ENCODE peak calls at places on chromosomes 13 and 19, in four cellular contexts. N is HCT116, V is BE2C, Y is fibroblast of lung. U is an unnamed sample.

GRCh38 chr19:5987077-5987818 is 9.3 kb upstream of the RANBP3 start:
- DNase-seq in Y (peak; percentile 81), V (peak; percentile 76), N (peak; percentile 60), U (peak; percentile 77)

GRCh38 chr19:22882797-22883196 is 50.7 kb downstream of the ZNF723 start:
- DNase-seq in N (peak; percentile 3), Y (peak; percentile 12), V (no peak), U (no peak)

GRCh38 chr19:4592445-4592844 is 33.0 kb upstream of the SEMA6B start:
- DNase-seq in N (no peak), Y (no peak), V (no peak), U (no peak)

GRCh38 chr13:95182570-95183285 is 118.5 kb downstream of the ABCC4 start:
- DNase-seq in Y (no peak), V (no peak), N (no peak), U (no peak)

GRCh38 chr13:50991624-50992610 is 82.3 kb downstream of the RNASEH2B start:
- DNase-seq in V (no peak), Y (no peak), N (no peak), U (no peak)

GRCh38 chr19:1000591-1001537 is 645 bp downstream of the GRIN3B start:
- DNase-seq in V (no peak), Y (no peak), N (no peak), U (no peak)

GRCh38 chr13:41694902-41695301 is 237.6 kb downstream of the RGCC start:
- DNase-seq in V (no peak), N (peak; percentile 50), Y (peak; percentile 98), U (peak; percentile 55)

GRCh38 chr13:107721436-107721835 is 493.9 kb downstream of the LIG4 start:
- DNase-seq in N (no peak), Y (peak; percentile 19), V (no peak), U (no peak)

GRCh38 chr13:103965506-103966243 is 899.5 kb upstream of the SLC10A2 start:
- DNase-seq in V (no peak), N (no peak), Y (no peak), U (no peak)

GRCh38 chr13:93146584-93147292 is 79.9 kb upstream of the GPC6 start:
- DNase-seq in N (no peak), Y (peak; percentile 91), V (no peak), U (no peak)

GRCh38 chr13:27088619-27089018 is 83.0 kb downstream of the USP12 start:
- DNase-seq in V (no peak), N (no peak), Y (no peak), U (no peak)

GRCh38 chr13:34300559-34300958 is 482.6 kb downstream of the RFC3 start:
- DNase-seq in Y (peak; percentile 34), N (no peak), V (no peak), U (no peak)

GRCh38 chr19:36099166-36099785 is 11.7 kb upstream of the OVOL3 start:
- DNase-seq in V (no peak), Y (no peak), N (no peak), U (no peak)

GRCh38 chr13:61417171-61417570 is 1.5 kb upstream of the PCDH20 start:
- DNase-seq in V (no peak), Y (peak; percentile 35), N (no peak), U (no peak)

GRCh38 chr13:20461481-20461859 is 64.2 kb downstream of the CRYL1 start:
- DNase-seq in V (no peak), N (no peak), Y (no peak), U (no peak)

GRCh38 chr13:97328222-97328790 is 105.7 kb upstream of the RAP2A start:
- DNase-seq in Y (peak; percentile 74), V (no peak), N (no peak), U (no peak)

GRCh38 chr19:1361601-1362384 is 21.9 kb upstream of the NDUFS7 start:
- DNase-seq in Y (peak; percentile 80), N (no peak), V (no peak), U (no peak)

GRCh38 chr13:111984349-111984748 is 82.6 kb upstream of the SOX1 start:
- DNase-seq in Y (no peak), N (no peak), V (no peak), U (no peak)

GRCh38 chr19:289651-290538 is 1.3 kb downstream of the PLPP2 start:
- DNase-seq in V (no peak), Y (no peak), N (peak; percentile 74), U (peak; percentile 43)

GRCh38 chr13:35826626-35827254 is 304.4 kb downstream of the DCLK1 start:
- DNase-seq in N (peak; percentile 22), Y (no peak), V (no peak), U (no peak)

GRCh38 chr13:96075953-96076543 is 13.9 kb upstream of the HS6ST3 start:
- DNase-seq in N (no peak), Y (peak; percentile 39), V (no peak), U (no peak)

GRCh38 chr19:45128109-45128508 is 32.7 kb downstream of the NKPD1 start:
- DNase-seq in Y (no peak), V (no peak), N (no peak), U (no peak)

GRCh38 chr19:36340786-36341386 is 38.1 kb downstream of the ZFP14 start:
- DNase-seq in Y (no peak), V (no peak), N (no peak), U (no peak)

GRCh38 chr19:7983286-7983950 is 22.0 kb downstream of the ELAVL1 start:
- DNase-seq in N (no peak), V (no peak), Y (no peak), U (no peak)

GRCh38 chr13:114023716-114024602 is 50.1 kb upstream of the C13orf46 start:
- DNase-seq in V (no peak), Y (no peak), N (no peak), U (no peak)
- H3K36me3 ChIP-seq in V (peaks cover 19% of the 10 kb centered on the region), Y (peaks cover 43% of the 10 kb centered on the region), N (no peaks in the 10 kb centered on the region), U (peaks cover 6% of the 10 kb centered on the region)

GRCh38 chr13:79999601-80000000 is 341.3 kb downstream of the SPRY2 start:
- DNase-seq in N (no peak), V (no peak), Y (no peak), U (no peak)

GRCh38 chr13:79998386-79998785 is 342.5 kb downstream of the SPRY2 start:
- DNase-seq in N (no peak), V (no peak), Y (no peak), U (no peak)

GRCh38 chr13:79997244-79997643 is 343.7 kb downstream of the SPRY2 start:
- DNase-seq in N (no peak), Y (peak; percentile 12), V (no peak), U (no peak)

GRCh38 chr13:79992111-79992510 is 348.8 kb downstream of the SPRY2 start:
- DNase-seq in N (no peak), Y (no peak), V (no peak), U (no peak)

GRCh38 chr13:79995334-79995733 is 345.6 kb downstream of the SPRY2 start:
- DNase-seq in Y (peak; percentile 29), N (no peak), V (no peak), U (no peak)
- H3K9me3 ChIP-seq in Y (no peaks in the 10 kb centered on the region), N (no peaks in the 10 kb centered on the region), V (no peaks in the 10 kb centered on the region), U (no peaks in the 10 kb centered on the region)

GRCh38 chr13:40355126-40355719 is 311.2 kb downstream of the FOXO1 start:
- DNase-seq in N (no peak), Y (no peak), V (no peak), U (no peak)
- H3K36me3 ChIP-seq in N (no peaks in the 10 kb centered on the region), Y (no peaks in the 10 kb centered on the region), V (no peaks in the 10 kb centered on the region), U (no peaks in the 10 kb centered on the region)

DNA sequence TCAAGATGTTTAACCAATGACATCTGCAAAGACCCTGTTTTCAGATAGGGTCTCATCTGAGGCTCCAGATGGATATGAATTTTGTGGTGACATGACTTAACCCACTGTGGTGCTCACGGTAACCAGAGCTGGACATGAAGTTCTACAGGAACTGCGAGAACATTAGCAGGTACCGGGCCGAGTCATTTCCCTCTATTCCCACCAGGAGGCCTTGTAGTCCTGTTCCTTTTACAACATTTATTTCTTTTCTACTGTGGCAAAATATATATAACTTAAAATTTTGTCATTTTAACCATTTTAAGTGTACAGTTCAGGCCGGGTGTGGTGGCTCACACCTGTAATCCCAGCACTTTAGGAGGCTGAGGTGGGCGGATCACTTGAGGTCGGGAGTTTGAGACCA is 7.6 kb upstream of the TSPAN16 start:
- DNase-seq in V (no peak), Y (peak; percentile 45), N (no peak), U (no peak)
- H3K9me3 ChIP-seq in V (no peaks in the 10 kb centered on the region), Y (no peaks in the 10 kb centered on the region), N (no peaks in the 10 kb centered on the region), U (no peaks in the 10 kb centered on the region)

DNA sequence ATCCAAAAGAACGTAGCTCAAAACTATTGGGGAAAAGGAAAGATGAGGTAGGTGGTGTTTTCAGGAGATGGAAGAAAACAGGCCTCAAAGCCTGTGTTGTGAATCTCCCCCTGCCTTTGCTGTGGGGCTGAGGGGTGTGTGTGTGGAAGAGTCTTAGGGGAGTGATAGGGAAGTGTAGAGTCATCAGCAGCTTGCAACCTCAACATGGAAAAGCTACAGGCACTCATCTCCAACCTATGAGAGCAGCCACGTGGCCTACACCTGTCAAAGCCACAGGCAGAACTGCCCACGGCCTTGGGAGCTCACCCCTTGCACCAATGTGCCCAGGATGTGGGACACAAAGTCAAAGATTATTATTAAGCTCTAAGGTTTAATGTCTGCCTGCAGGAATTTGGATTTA is 4.3 kb upstream of the SIGLEC12 start:
- DNase-seq in V (no peak), N (no peak), Y (no peak), U (no peak)
- H3K36me3 ChIP-seq in V (no peaks in the 10 kb centered on the region), N (no peaks in the 10 kb centered on the region), Y (no peaks in the 10 kb centered on the region), U (no peaks in the 10 kb centered on the region)

GRCh38 chr19:9456018-9456689 is 20.8 kb upstream of the ZNF266 start:
- DNase-seq in Y (no peak), V (no peak), N (no peak), U (no peak)
- H3K9me3 ChIP-seq in Y (no peaks in the 10 kb centered on the region), V (no peaks in the 10 kb centered on the region), N (peaks cover 4% of the 10 kb centered on the region), U (no peaks in the 10 kb centered on the region)

DNA sequence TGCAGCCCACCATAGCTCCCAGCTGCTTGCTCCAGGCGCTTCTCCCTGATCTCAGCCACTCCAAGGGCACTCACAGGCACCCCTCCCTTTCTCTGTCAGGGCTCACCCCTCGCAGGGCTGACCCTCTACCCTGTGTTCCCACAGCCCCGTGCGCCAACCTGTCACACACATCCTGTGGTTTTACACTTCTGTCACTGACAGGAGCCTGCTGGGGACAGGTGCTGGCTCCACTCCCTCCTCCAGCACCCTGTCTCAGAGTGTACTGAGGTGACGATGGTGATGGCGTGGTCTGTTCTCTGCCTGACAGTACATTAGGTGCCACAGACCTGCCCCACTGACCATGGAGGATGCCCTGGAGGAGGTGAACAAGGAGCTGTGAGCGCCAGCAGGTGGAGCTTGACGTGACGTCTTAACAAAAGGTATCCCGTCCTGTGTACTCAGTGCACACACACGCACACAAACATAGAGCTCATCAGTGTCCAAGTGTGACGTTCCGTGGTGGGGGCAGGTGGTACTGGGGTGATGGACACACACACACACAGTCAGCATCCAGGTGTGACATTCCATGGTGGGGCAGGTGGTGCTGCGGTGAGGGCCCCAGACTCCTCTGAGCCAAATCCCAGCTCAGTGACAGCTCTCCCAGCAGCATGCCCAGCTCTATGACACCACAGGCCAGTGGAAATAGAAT is 20.9 kb downstream of the C19orf44 start:
- DNase-seq in N (no peak), Y (no peak), V (no peak), U (no peak)
- H3K36me3 ChIP-seq in N (peaks cover 27% of the 10 kb centered on the region), Y (peaks cover 35% of the 10 kb centered on the region), V (peaks cover 76% of the 10 kb centered on the region), U (peaks cover 58% of the 10 kb centered on the region)

DNA sequence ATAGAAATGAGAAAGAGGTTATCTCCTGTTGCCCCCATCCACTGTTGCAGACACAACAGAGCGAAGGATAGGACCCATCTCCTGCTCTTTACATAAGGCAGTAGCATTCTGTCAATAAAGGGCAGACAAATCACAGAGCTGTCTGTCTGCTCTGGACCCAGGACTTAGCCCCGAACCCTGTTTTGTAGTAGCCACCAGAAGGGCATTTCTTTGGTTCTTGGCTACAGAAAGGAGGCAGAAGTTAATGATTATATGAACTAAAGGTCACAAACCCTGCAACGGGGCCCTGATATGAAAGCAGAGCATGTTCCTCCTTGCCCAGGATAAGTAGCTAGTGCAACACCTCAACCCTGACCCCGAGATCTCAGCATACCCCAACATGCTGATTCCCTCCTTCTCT is 680.4 kb upstream of the SPRY2 start:
- DNase-seq in V (no peak), N (no peak), Y (no peak), U (no peak)
- H3K9me3 ChIP-seq in V (no peaks in the 10 kb centered on the region), N (peaks cover 3% of the 10 kb centered on the region), Y (no peaks in the 10 kb centered on the region), U (no peaks in the 10 kb centered on the region)